ENCODE peak calls at places on chromosomes 6 and 20, in five cellular contexts. M is ovary, H is adipocyte, S is left ventricle myocardium inferior, U is cardiac muscle cell. P is an unnamed sample.

GRCh38 chr6:15937582-15937981 is 191.3 kb upstream of the MYLIP start:
- DNase-seq in U (no peak), S (no peak), M (no peak), H (no peak), P (no peak)

GRCh38 chr20:38962898-38963484 is 847 bp downstream of the DHX35 start:
- DNase-seq in H (no peak), S (no peak), U (no peak), M (no peak), P (no peak)

GRCh38 chr20:1377341-1377871 is 15.4 kb downstream of the FKBP1A start:
- DNase-seq in M (no peak), S (no peak), U (no peak), H (no peak), P (no peak)

GRCh38 chr6:111105578-111105977 is 18.3 kb downstream of the SLC16A10 start:
- DNase-seq in M (peak; percentile 35), S (peak; percentile 84), U (peak; percentile 51), H (no peak), P (peak; percentile 85)

GRCh38 chr20:33909331-33909921 is 84.3 kb upstream of the RALY start:
- DNase-seq in M (no peak), S (no peak), H (peak; percentile 95), U (peak; percentile 99), P (no peak)

GRCh38 chr6:17656644-17657043 is 50.1 kb downstream of the NUP153 start:
- DNase-seq in H (no peak), S (no peak), U (peak; percentile 34), M (no peak), P (no peak)

GRCh38 chr6:80223743-80224212 is 117.3 kb downstream of the BCKDHB start:
- DNase-seq in M (no peak), H (peak; percentile 77), U (peak; percentile 55), S (no peak), P (peak; percentile 66)

GRCh38 chr6:41582540-41582939 is 36.4 kb downstream of the FOXP4 start:
- DNase-seq in H (no peak), U (no peak), S (no peak), M (no peak), P (no peak)

GRCh38 chr6:26034901-26035300 is 52.3 kb upstream of the HFE start:
- DNase-seq in S (no peak), U (no peak), H (no peak), M (no peak), P (no peak)

GRCh38 chr6:26031595-26032386 is 55.4 kb upstream of the HFE start:
- DNase-seq in S (peak; percentile 51), H (peak; percentile 97), U (peak; percentile 97), M (peak; percentile 78), P (peak; percentile 85)

GRCh38 chr6:26032387-26033131 is 54.7 kb upstream of the HFE start:
- DNase-seq in U (peak; percentile 77), S (no peak), M (no peak), H (no peak), P (peak; percentile 63)

GRCh38 chr6:26033132-26033941 is 53.9 kb upstream of the HFE start:
- DNase-seq in H (peak; percentile 96), U (peak; percentile 98), S (peak; percentile 42), M (peak; percentile 63), P (peak; percentile 83)

DNA sequence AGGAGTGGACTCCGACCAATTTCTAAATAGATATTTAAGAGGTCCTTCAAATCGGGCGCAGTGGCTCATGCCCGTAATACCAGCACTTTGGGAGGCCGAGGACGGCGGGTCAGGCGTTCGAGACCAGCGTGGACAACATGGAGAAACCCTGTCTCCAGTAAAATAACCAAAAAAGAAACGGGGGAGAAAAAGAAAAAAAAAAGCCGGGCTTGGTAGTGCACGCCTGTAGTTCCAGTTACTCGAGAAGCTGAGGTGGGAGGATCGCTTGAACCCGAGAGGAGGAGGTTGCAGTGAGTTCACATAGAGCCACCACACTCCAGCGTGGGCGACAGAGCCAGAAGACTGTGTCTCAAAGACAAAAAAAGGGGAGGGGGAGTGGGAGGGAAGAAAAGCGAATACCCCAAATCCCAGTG is 53.3 kb upstream of the HFE start:
- DNase-seq in S (no peak), H (no peak), M (peak; percentile 49), U (no peak), P (no peak)
- H3K4me3 ChIP-seq in S (peak overlapping the region; percentile 70), H (peak overlapping the region; percentile 84), M (peak overlapping the region; percentile 58), U (peak overlapping the region; percentile 47), P (peak overlapping the region; percentile 39)

DNA sequence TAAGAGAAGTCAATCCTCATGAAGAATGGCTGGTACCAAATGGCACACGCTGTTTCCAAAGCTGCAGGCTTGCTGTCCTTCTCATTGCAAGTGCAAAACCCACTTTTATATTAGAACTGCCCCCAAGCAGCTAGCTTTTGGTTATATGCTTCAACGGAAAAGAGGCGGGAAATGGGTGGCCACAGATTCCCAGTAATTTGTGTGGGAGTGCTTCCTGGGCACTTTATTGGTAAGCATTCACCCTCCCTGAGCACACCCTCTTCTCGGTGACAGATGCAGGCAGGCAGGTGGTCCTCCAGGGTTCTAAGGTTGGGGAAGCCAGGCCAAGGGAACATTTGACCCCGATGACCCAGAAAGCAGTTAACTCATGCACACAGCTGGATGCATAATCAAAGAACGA is 29.1 kb downstream of the PRDM1 start:
- DNase-seq in U (no peak), H (no peak), M (no peak), S (no peak), P (no peak)
- H3K4me1 ChIP-seq in U (peaks cover 4% of the 10 kb centered on the region), H (no peaks in the 10 kb centered on the region), M (no peaks in the 10 kb centered on the region), S (peaks cover 8% of the 10 kb centered on the region), P (no peaks in the 10 kb centered on the region)

GRCh38 chr20:35619196-35620095 is 3.8 kb downstream of the SPAG4 start:
- DNase-seq in H (peak; percentile 85), U (peak; percentile 86), S (peak; percentile 81), M (peak; percentile 82), P (peak; percentile 82)

GRCh38 chr20:35617397-35618031 is 1.9 kb downstream of the SPAG4 start:
- DNase-seq in H (peak; percentile 46), U (peak; percentile 59), S (peak; percentile 58), M (peak; percentile 76), P (peak; percentile 81)

GRCh38 chr20:35616465-35617396 is 1.1 kb downstream of the SPAG4 start:
- DNase-seq in M (peak; percentile 90), H (peak; percentile 90), U (peak; percentile 94), S (peak; percentile 92), P (peak; percentile 96)

GRCh38 chr20:35618372-35619131 is 2.9 kb downstream of the SPAG4 start:
- DNase-seq in M (peak; percentile 58), H (peak; percentile 44), S (no peak), U (peak; percentile 32), P (peak; percentile 67)

GRCh38 chr20:35618032-35618371 is 2.4 kb downstream of the SPAG4 start:
- DNase-seq in H (no peak), M (no peak), S (no peak), U (no peak), P (no peak)
- H3K27me3 ChIP-seq in H (no peaks in the 10 kb centered on the region), M (no peaks in the 10 kb centered on the region), S (no peaks in the 10 kb centered on the region), U (no peaks in the 10 kb centered on the region), P (no peaks in the 10 kb centered on the region)

GRCh38 chr6:32622545-32623401 is 14.4 kb upstream of the HLA-DQA1 start:
- DNase-seq in U (peak; percentile 55), M (no peak), H (no peak), S (no peak), P (no peak)
- H3K4me3 ChIP-seq in U (no peak overlapping the region), M (no peak overlapping the region), H (no peak overlapping the region), S (no peak overlapping the region), P (no peak overlapping the region)

DNA sequence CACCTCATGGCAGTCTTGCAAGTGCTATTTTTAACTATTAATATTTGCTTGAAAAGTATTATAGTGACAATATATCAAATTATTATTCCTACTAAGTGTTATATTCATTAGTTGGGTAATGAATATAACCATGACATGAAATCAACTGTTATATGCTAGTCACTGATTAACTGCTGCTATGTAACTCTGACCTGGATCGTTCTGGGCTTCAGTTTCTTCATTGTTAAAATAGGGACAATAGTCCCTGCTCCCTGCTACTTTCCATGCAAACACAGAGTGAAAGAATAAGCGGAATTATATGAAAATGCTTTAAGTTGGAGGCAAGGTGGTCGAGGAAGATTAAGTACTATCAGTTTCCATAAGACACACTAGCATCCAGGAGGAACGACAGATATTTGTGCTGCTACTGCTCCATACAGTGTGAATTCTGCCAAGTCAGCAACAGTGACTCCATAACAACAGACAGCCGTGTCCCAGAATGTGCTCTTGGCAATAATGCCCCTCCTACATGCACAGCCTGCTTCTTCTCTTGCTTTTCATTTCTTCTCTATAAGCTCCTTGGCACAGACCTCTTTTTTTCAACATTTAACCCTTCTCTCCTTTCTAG is 107.2 kb downstream of the CHD6 start:
- DNase-seq in H (no peak), M (no peak), S (no peak), U (no peak), P (no peak)
- H3K4me1 ChIP-seq in H (peaks cover 13% of the 10 kb centered on the region), M (peaks cover 10% of the 10 kb centered on the region), S (peaks cover 78% of the 10 kb centered on the region), U (peaks cover 9% of the 10 kb centered on the region), P (peaks cover 15% of the 10 kb centered on the region)

DNA sequence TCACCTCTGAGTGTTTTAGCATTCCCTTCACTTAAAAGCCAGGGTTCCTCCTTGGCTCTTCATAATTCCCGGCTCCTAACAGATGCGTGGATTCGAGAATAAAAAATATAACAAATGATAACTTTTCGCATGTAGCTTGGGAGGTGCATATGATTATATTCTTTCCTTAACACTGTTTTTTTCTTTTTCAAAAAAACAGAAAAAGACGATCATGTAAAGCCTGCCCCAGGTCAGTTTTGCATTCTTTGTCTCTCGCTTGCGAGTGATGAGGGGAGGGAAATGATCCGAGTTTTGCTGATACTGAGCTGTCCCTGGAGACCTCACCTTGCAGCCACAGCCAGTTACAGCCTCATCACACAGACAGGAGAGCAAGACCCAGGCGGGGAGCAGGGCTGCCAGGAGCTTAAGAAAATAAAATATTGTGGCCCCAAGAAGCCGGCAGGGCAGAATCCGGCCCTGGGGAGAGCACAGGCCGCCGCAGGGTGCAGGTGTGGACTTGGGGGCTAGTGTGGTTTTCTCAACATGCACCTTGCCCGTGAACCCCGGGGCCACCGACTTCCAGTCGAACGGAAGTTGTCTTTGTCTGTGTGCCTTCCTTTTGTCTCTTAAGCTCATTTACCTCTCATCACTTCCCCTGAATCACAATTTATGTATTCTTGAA is 301.8 kb downstream of the TAF4 start:
- DNase-seq in S (no peak), M (no peak), U (no peak), H (no peak), P (no peak)
- H3K27me3 ChIP-seq in S (peaks cover 88% of the 10 kb centered on the region), M (no peaks in the 10 kb centered on the region), U (no peaks in the 10 kb centered on the region), H (peaks cover 38% of the 10 kb centered on the region), P (no peaks in the 10 kb centered on the region)

DNA sequence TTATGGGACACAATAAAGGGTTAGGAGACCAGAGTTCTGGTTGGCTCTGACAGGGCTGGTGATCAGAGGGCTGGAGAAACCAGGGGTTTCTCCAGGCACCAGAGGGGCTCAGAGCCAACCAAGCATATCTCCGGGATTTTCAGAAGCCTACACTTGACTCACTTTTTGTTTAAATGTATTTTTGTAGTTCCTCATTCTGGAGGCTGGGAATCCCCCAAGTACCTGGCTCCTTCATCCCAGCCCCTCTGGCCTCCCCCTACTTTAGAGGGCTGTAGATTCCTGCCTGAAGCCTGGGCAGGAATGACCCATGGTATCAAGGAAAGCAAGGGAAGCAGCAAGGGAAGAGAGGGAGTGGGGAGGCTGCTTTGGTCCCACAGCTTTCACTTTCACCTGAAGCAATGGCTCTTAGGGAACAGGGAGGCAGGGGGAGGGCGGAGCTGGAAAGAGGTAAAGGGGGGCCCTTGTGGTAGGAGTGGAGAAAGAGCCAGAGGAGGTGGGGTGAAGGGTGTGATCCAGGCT is 973 bp downstream of the CD40 start:
- DNase-seq in M (no peak), H (no peak), S (no peak), U (no peak), P (no peak)
- H3K4me3 ChIP-seq in M (peak overlapping the region; percentile 60), H (peak overlapping the region; percentile 78), S (peak overlapping the region; percentile 75), U (no peak overlapping the region), P (peak overlapping the region; percentile 54)